ENCODE peak calls at places on chromosomes 4 and X, in six cellular contexts. One of them, this sample, is unnamed.
A peak's percentile ranks its signal among the peaks of the same experiment; 100 is the strongest.

GRCh38 chr4:108690738-108691137 is 40.3 kb downstream of the OSTC start:
- DNase-seq in amygdala: no peak
- DNase-seq in GM12891: no peak
- DNase-seq in bronchial epithelial cell: no peak
- DNase-seq in HepG2: no peak
- DNase-seq in activated naive CD4-positive, alpha-beta T cell: no peak
- DNase-seq in this sample: no peak

GRCh38 chrX:130393451-130394074 is 8.1 kb upstream of the GPR119 start:
- DNase-seq in amygdala: peak; percentile 49
- DNase-seq in GM12891: no peak
- DNase-seq in bronchial epithelial cell: peak; percentile 37
- DNase-seq in HepG2: peak; percentile 12
- DNase-seq in activated naive CD4-positive, alpha-beta T cell: no peak
- DNase-seq in this sample: no peak

GRCh38 chr4:185787926-185788679 is 23.9 kb downstream of the SORBS2 start:
- DNase-seq in amygdala: no peak
- DNase-seq in GM12891: no peak
- DNase-seq in bronchial epithelial cell: no peak
- DNase-seq in HepG2: no peak
- DNase-seq in activated naive CD4-positive, alpha-beta T cell: no peak
- DNase-seq in this sample: peak; percentile 6

GRCh38 chr4:168618577-168619265 is 121.9 kb downstream of the PALLD start:
- DNase-seq in amygdala: no peak
- DNase-seq in GM12891: no peak
- DNase-seq in bronchial epithelial cell: peak; percentile 65
- DNase-seq in HepG2: no peak
- DNase-seq in activated naive CD4-positive, alpha-beta T cell: no peak
- DNase-seq in this sample: no peak

GRCh38 chr4:15996773-15997172 is 33.8 kb upstream of the FGFBP2 start:
- DNase-seq in amygdala: no peak
- DNase-seq in GM12891: no peak
- DNase-seq in bronchial epithelial cell: no peak
- DNase-seq in HepG2: no peak
- DNase-seq in activated naive CD4-positive, alpha-beta T cell: no peak
- DNase-seq in this sample: no peak

GRCh38 chr4:120736312-120736711 is 186.2 kb downstream of the PRDM5 start:
- DNase-seq in amygdala: no peak
- DNase-seq in GM12891: no peak
- DNase-seq in bronchial epithelial cell: no peak
- DNase-seq in HepG2: no peak
- DNase-seq in activated naive CD4-positive, alpha-beta T cell: no peak
- DNase-seq in this sample: no peak

GRCh38 chrX:27336466-27337091 is 126.6 kb downstream of the PPP4R3C start:
- DNase-seq in amygdala: peak; percentile 4
- DNase-seq in GM12891: peak; percentile 0
- DNase-seq in bronchial epithelial cell: peak; percentile 2
- DNase-seq in HepG2: peak; percentile 2
- DNase-seq in activated naive CD4-positive, alpha-beta T cell: no peak
- DNase-seq in this sample: no peak

GRCh38 chr4:153483432-153484418 is 17.6 kb downstream of the TMEM131L start:
- DNase-seq in amygdala: no peak
- DNase-seq in GM12891: no peak
- DNase-seq in bronchial epithelial cell: no peak
- DNase-seq in HepG2: no peak
- DNase-seq in activated naive CD4-positive, alpha-beta T cell: no peak
- DNase-seq in this sample: no peak

GRCh38 chrX:13201605-13202219 is 118.1 kb downstream of the ATXN3L start:
- DNase-seq in amygdala: no peak
- DNase-seq in GM12891: no peak
- DNase-seq in bronchial epithelial cell: no peak
- DNase-seq in HepG2: no peak
- DNase-seq in activated naive CD4-positive, alpha-beta T cell: no peak
- DNase-seq in this sample: no peak

GRCh38 chrX:819684-820083 is 189.1 kb downstream of the SHOX start:
- DNase-seq in amygdala: no peak
- DNase-seq in GM12891: no peak
- DNase-seq in bronchial epithelial cell: no peak
- DNase-seq in HepG2: no peak
- DNase-seq in activated naive CD4-positive, alpha-beta T cell: no peak
- DNase-seq in this sample: no peak

GRCh38 chrX:48894891-48895290 is 2.7 kb downstream of the TIMM17B start:
- DNase-seq in amygdala: no peak
- DNase-seq in GM12891: no peak
- DNase-seq in bronchial epithelial cell: no peak
- DNase-seq in HepG2: no peak
- DNase-seq in activated naive CD4-positive, alpha-beta T cell: no peak
- DNase-seq in this sample: no peak

GRCh38 chr4:20625460-20625859 is 74.8 kb upstream of the PACRGL start:
- DNase-seq in amygdala: no peak
- DNase-seq in GM12891: no peak
- DNase-seq in bronchial epithelial cell: peak; percentile 49
- DNase-seq in HepG2: no peak
- DNase-seq in activated naive CD4-positive, alpha-beta T cell: no peak
- DNase-seq in this sample: no peak

GRCh38 chr4:177228599-177228998 is 81.1 kb upstream of the NEIL3 start:
- DNase-seq in amygdala: no peak
- DNase-seq in GM12891: no peak
- DNase-seq in bronchial epithelial cell: no peak
- DNase-seq in HepG2: no peak
- DNase-seq in activated naive CD4-positive, alpha-beta T cell: no peak
- DNase-seq in this sample: no peak

GRCh38 chrX:106874075-106874474 is 29.1 kb downstream of the RIPPLY1 start:
- DNase-seq in amygdala: no peak
- DNase-seq in GM12891: no peak
- DNase-seq in bronchial epithelial cell: peak; percentile 37
- DNase-seq in HepG2: peak; percentile 4
- DNase-seq in activated naive CD4-positive, alpha-beta T cell: no peak
- DNase-seq in this sample: no peak

GRCh38 chr4:3688018-3688998 is 77.9 kb upstream of the ADRA2C start:
- DNase-seq in amygdala: no peak
- DNase-seq in GM12891: no peak
- DNase-seq in bronchial epithelial cell: no peak
- DNase-seq in HepG2: no peak
- DNase-seq in activated naive CD4-positive, alpha-beta T cell: no peak
- DNase-seq in this sample: no peak

GRCh38 chr4:27278615-27279014 is 418.0 kb downstream of the STIM2 start:
- DNase-seq in amygdala: no peak
- DNase-seq in GM12891: no peak
- DNase-seq in bronchial epithelial cell: peak; percentile 10
- DNase-seq in HepG2: peak; percentile 4
- DNase-seq in activated naive CD4-positive, alpha-beta T cell: no peak
- DNase-seq in this sample: no peak

GRCh38 chr4:148901075-148901705 is 459.0 kb upstream of the NR3C2 start:
- DNase-seq in amygdala: no peak
- DNase-seq in GM12891: no peak
- DNase-seq in bronchial epithelial cell: no peak
- DNase-seq in HepG2: no peak
- DNase-seq in activated naive CD4-positive, alpha-beta T cell: no peak
- DNase-seq in this sample: no peak

GRCh38 chr4:76697129-76697803 is 200.7 kb downstream of the SOWAHB start:
- DNase-seq in amygdala: no peak
- DNase-seq in GM12891: no peak
- DNase-seq in bronchial epithelial cell: no peak
- DNase-seq in HepG2: no peak
- DNase-seq in activated naive CD4-positive, alpha-beta T cell: no peak
- DNase-seq in this sample: no peak

GRCh38 chr4:123555500-123556273 is 159.1 kb downstream of the SPRY1 start:
- DNase-seq in amygdala: peak; percentile 31
- DNase-seq in GM12891: no peak
- DNase-seq in bronchial epithelial cell: peak; percentile 90
- DNase-seq in HepG2: peak; percentile 98
- DNase-seq in activated naive CD4-positive, alpha-beta T cell: no peak
- DNase-seq in this sample: no peak

GRCh38 chr4:32789026-32789608 is 2068.9 kb downstream of the PCDH7 start:
- DNase-seq in amygdala: no peak
- DNase-seq in GM12891: no peak
- DNase-seq in bronchial epithelial cell: peak; percentile 88
- DNase-seq in HepG2: no peak
- DNase-seq in activated naive CD4-positive, alpha-beta T cell: no peak
- DNase-seq in this sample: no peak

GRCh38 chr4:156888762-156889161 is 82.8 kb downstream of the PDGFC start:
- DNase-seq in amygdala: no peak
- DNase-seq in GM12891: no peak
- DNase-seq in bronchial epithelial cell: peak; percentile 95
- DNase-seq in HepG2: no peak
- DNase-seq in activated naive CD4-positive, alpha-beta T cell: no peak
- DNase-seq in this sample: no peak

GRCh38 chr4:41613362-41613761 is 75.4 kb downstream of the LIMCH1 start:
- DNase-seq in amygdala: no peak
- DNase-seq in GM12891: no peak
- DNase-seq in bronchial epithelial cell: no peak
- DNase-seq in HepG2: no peak
- DNase-seq in activated naive CD4-positive, alpha-beta T cell: no peak
- DNase-seq in this sample: no peak

GRCh38 chrX:148698221-148698620 is 197.8 kb downstream of the AFF2 start:
- DNase-seq in amygdala: no peak
- DNase-seq in GM12891: no peak
- DNase-seq in bronchial epithelial cell: no peak
- DNase-seq in HepG2: no peak
- DNase-seq in activated naive CD4-positive, alpha-beta T cell: no peak
- DNase-seq in this sample: no peak

GRCh38 chrX:97743014-97743413 is 859.3 kb downstream of the RPA4 start:
- DNase-seq in amygdala: no peak
- DNase-seq in GM12891: no peak
- DNase-seq in bronchial epithelial cell: no peak
- DNase-seq in HepG2: no peak
- DNase-seq in activated naive CD4-positive, alpha-beta T cell: no peak
- DNase-seq in this sample: no peak

GRCh38 chr4:129355529-129355928 is 259.6 kb downstream of the C4orf33 start:
- DNase-seq in amygdala: no peak
- DNase-seq in GM12891: no peak
- DNase-seq in bronchial epithelial cell: peak; percentile 17
- DNase-seq in HepG2: no peak
- DNase-seq in activated naive CD4-positive, alpha-beta T cell: no peak
- DNase-seq in this sample: no peak

GRCh38 chrX:50606300-50606950 is 135.8 kb upstream of the DGKK start:
- DNase-seq in amygdala: no peak
- DNase-seq in GM12891: no peak
- DNase-seq in bronchial epithelial cell: no peak
- DNase-seq in HepG2: no peak
- DNase-seq in activated naive CD4-positive, alpha-beta T cell: no peak
- DNase-seq in this sample: no peak

GRCh38 chr4:11585506-11585905 is 156.8 kb upstream of the HS3ST1 start:
- DNase-seq in amygdala: no peak
- DNase-seq in GM12891: no peak
- DNase-seq in bronchial epithelial cell: peak; percentile 80
- DNase-seq in HepG2: no peak
- DNase-seq in activated naive CD4-positive, alpha-beta T cell: no peak
- DNase-seq in this sample: no peak

GRCh38 chr4:53113433-53114215 is 251.5 kb downstream of the RASL11B start:
- DNase-seq in amygdala: no peak
- DNase-seq in GM12891: no peak
- DNase-seq in bronchial epithelial cell: peak; percentile 37
- DNase-seq in HepG2: no peak
- DNase-seq in activated naive CD4-positive, alpha-beta T cell: no peak
- DNase-seq in this sample: no peak

GRCh38 chrX:143632625-143633387 is 3.1 kb downstream of the SLITRK4 start:
- DNase-seq in amygdala: no peak
- DNase-seq in GM12891: no peak
- DNase-seq in bronchial epithelial cell: no peak
- DNase-seq in HepG2: no peak
- DNase-seq in activated naive CD4-positive, alpha-beta T cell: no peak
- DNase-seq in this sample: no peak

GRCh38 chr4:119130365-119131065 is 5.1 kb upstream of the MYOZ2 start:
- DNase-seq in amygdala: no peak
- DNase-seq in GM12891: no peak
- DNase-seq in bronchial epithelial cell: peak; percentile 10
- DNase-seq in HepG2: no peak
- DNase-seq in activated naive CD4-positive, alpha-beta T cell: no peak
- DNase-seq in this sample: no peak

GRCh38 chrX:70166601-70167590 is 10.4 kb upstream of the DGAT2L6 start:
- DNase-seq in amygdala: peak; percentile 2
- DNase-seq in GM12891: no peak
- DNase-seq in bronchial epithelial cell: peak; percentile 58
- DNase-seq in HepG2: peak; percentile 9
- DNase-seq in activated naive CD4-positive, alpha-beta T cell: no peak
- DNase-seq in this sample: no peak